ENCODE peak calls at places on chromosomes 13 and 19, in eight cellular contexts. J, U, K, T, B, S, W and P are unnamed samples.

GRCh38 chr13:62280590-62280989 is 864.9 kb upstream of the PCDH20 start:
- DNase-seq in T (no peak), S (no peak), B (no peak), K (no peak), J (no peak), U (no peak), W (no peak), P (no peak)

GRCh38 chr19:58434217-58434616 is 5.7 kb downstream of the ZNF132 start:
- DNase-seq in B (no peak), U (no peak), T (no peak), W (no peak), S (no peak), K (no peak), J (no peak), P (no peak)

GRCh38 chr13:78680064-78680463 is 21.1 kb upstream of the OBI1 start:
- DNase-seq in K (peak), B (no peak), J (no peak), U (no peak), T (no peak), S (no peak), W (no peak), P (no peak)

GRCh38 chr19:48630289-48631036 is 6.7 kb downstream of the DBP start:
- DNase-seq in J (no peak), B (peak), S (no peak), U (no peak), W (no peak), K (no peak), T (no peak), P (no peak)

GRCh38 chr19:17671906-17672305 is 16.2 kb downstream of the UNC13A start:
- DNase-seq in S (no peak), U (no peak), K (no peak), J (no peak), B (peak), T (no peak), W (no peak), P (no peak)

GRCh38 chr13:46516624-46517318 is 36.2 kb upstream of the LRCH1 start:
- DNase-seq in B (no peak), J (no peak), T (no peak), S (no peak), W (no peak), U (no peak), K (peak), P (no peak)

GRCh38 chr13:39765801-39766463 is 110.5 kb downstream of the COG6 start:
- DNase-seq in K (peak), S (no peak), W (no peak), B (no peak), U (no peak), T (peak), J (no peak), P (no peak)

GRCh38 chr13:27182844-27183497 is 11.4 kb upstream of the USP12 start:
- DNase-seq in T (no peak), S (no peak), K (no peak), B (peak), J (no peak), U (no peak), W (no peak), P (no peak)

GRCh38 chr13:105663182-105663581 is 872.3 kb downstream of the EFNB2 start:
- DNase-seq in S (no peak), T (no peak), B (no peak), U (no peak), W (no peak), K (no peak), J (no peak), P (no peak)

GRCh38 chr19:31128291-31128690 is 220.9 kb downstream of the TSHZ3 start:
- DNase-seq in T (no peak), S (no peak), K (no peak), B (no peak), W (no peak), U (no peak), J (no peak), P (no peak)